ENCODE peak calls at places on chromosomes 1 and 21, in five cellular contexts. C, E, N, T and X are unnamed samples.

GRCh38 chr1:206430031-206430983 is 40.0 kb upstream of the IKBKE start:
- DNase-seq in C (peak), E (peak), N (no peak), T (no peak), X (no peak)

GRCh38 chr1:24769656-24770651 is 24.7 kb downstream of the CLIC4 start:
- DNase-seq in C (no peak), E (peak), N (no peak), T (peak), X (no peak)

GRCh38 chr1:196477262-196477661 is 131.0 kb downstream of the KCNT2 start:
- DNase-seq in C (no peak), E (no peak), N (no peak), T (no peak), X (no peak)

GRCh38 chr1:113812661-113813135 is 422 bp upstream of the RSBN1 start:
- DNase-seq in C (no peak), E (no peak), N (no peak), T (no peak), X (no peak)

GRCh38 chr1:248821641-248822040 is 4.1 kb downstream of the SH3BP5L start:
- DNase-seq in C (no peak), E (no peak), N (no peak), T (no peak), X (no peak)

GRCh38 chr1:177065430-177065829 is 99.1 kb downstream of the ASTN1 start:
- DNase-seq in C (no peak), E (no peak), N (peak), T (no peak), X (no peak)

GRCh38 chr1:29033829-29034466 is 89.8 kb downstream of the TMEM200B start:
- DNase-seq in C (peak), E (peak), N (peak), T (no peak), X (no peak)

GRCh38 chr1:214573386-214574358 is 22.3 kb upstream of the PTPN14 start:
- DNase-seq in C (peak), E (no peak), N (no peak), T (no peak), X (no peak)

GRCh38 chr1:25549273-25550154 is 6.1 kb downstream of the LDLRAP1 start:
- DNase-seq in C (peak), E (peak), N (no peak), T (no peak), X (no peak)

GRCh38 chr1:150578278-150579109 is 916 bp downstream of the MCL1 start:
- DNase-seq in C (peak), E (peak), N (no peak), T (no peak), X (no peak)

GRCh38 chr1:193190096-193190744 is 3.8 kb upstream of the B3GALT2 start:
- DNase-seq in C (peak), E (peak), N (no peak), T (no peak), X (no peak)

GRCh38 chr1:22383526-22384291 is 67.9 kb upstream of the ZBTB40 start:
- DNase-seq in C (peak), E (no peak), N (no peak), T (no peak), X (no peak)

GRCh38 chr1:226688056-226688748 is 50.9 kb downstream of the ITPKB start:
- DNase-seq in C (no peak), E (no peak), N (no peak), T (no peak), X (no peak)

GRCh38 chr1:7207875-7208646 is 422.8 kb downstream of the CAMTA1 start:
- DNase-seq in C (peak), E (peak), N (peak), T (peak), X (peak)

GRCh38 chr1:204578867-204579664 is 62.9 kb downstream of the MDM4 start:
- DNase-seq in C (no peak), E (peak), N (no peak), T (no peak), X (no peak)

GRCh38 chr21:46347203-46347550 is 23.2 kb downstream of the PCNT start:
- DNase-seq in C (no peak), E (no peak), N (no peak), T (no peak), X (no peak)

GRCh38 chr1:43572551-43572950 is 41.9 kb downstream of the PTPRF start:
- DNase-seq in C (no peak), E (no peak), N (no peak), T (no peak), X (no peak)

DNA sequence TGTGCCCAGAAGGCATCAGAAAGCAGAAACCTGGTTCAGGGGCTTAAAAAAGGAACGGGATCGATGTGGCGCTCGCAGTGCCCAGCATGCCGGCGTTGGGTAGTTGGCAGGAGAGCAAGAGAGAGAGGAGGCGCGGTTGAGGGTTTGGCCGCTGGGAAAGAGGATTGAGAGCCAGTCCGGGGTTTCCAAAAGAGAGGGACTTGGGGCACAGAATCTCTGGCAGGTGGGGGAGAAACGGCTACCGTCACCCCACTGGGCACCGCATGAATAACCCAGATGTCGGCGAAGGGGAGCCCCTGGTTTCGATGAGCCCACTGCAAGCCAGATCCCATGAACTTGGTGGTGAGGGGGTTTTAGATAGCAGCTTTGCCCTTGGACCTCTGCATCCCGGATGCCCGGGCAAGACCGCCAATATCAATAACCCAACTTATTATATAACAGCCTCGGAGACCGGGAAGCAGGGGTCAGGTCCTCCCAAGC is 60.4 kb upstream of the ACOT11 start:
- DNase-seq in C (no peak), E (no peak), N (no peak), T (peak), X (peak)
- H2BK12ac ChIP-seq in C (peak), E (peak), N (no peak), T (peak), X (peak)

DNA sequence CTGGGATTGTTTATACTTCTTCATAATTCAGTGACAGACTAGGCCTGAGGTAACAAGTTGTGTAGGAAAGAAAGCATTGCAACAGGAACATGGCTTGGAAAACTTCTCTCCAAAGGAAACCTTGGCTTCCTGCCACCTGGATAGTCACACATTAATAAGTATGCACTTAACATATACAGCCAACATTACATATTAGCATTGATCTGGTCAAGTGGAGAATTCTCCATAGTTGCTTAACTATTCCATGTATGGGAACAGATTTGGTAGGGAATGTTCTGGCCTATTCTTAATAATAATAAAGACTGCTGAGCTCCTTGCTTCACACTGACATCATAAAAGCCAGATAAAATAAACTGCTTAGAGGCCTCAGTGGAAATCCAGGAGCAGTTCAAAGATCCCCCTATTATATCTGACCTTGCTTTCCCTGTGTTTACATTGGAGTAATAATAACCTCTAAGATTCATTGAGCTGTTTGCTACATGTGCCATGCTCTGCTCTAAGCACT is 27.2 kb upstream of the NFIA start:
- DNase-seq in C (no peak), E (peak), N (no peak), T (no peak), X (no peak)
- H2BK12ac ChIP-seq in C (no peak), E (no peak), N (no peak), T (no peak), X (no peak)

GRCh38 chr1:158149175-158149574 is 31.5 kb upstream of the CD1D start:
- DNase-seq in C (no peak), E (no peak), N (no peak), T (no peak), X (no peak)
- H2BK12ac ChIP-seq in C (no peak), E (no peak), N (no peak), T (no peak), X (no peak)

GRCh38 chr1:51231121-51231520 is 5.0 kb upstream of the RNF11 start:
- DNase-seq in C (peak), E (no peak), N (no peak), T (no peak), X (no peak)
- H2BK12ac ChIP-seq in C (no peak), E (no peak), N (no peak), T (no peak), X (no peak)

GRCh38 chr1:175818929-175819328 is 75.5 kb upstream of the TNR start:
- DNase-seq in C (no peak), E (no peak), N (no peak), T (no peak), X (no peak)
- H2BK12ac ChIP-seq in C (no peak), E (no peak), N (no peak), T (no peak), X (no peak)